ENCODE peak calls at places on chromosomes 2 and 18, in nine cellular contexts. G, V, Z, X, A, J, P, O and D are unnamed samples.

GRCh38 chr2:230614913-230615332 is 97.7 kb upstream of the CAB39 start:
- DNase-seq in G (peak; percentile 68), V (peak; percentile 89), Z (no peak), X (no peak), A (no peak), J (no peak), P (no peak), O (peak; percentile 46), D (no peak)

GRCh38 chr2:172395503-172395902 is 31.9 kb upstream of the ITGA6 start:
- DNase-seq in G (no peak), V (no peak), Z (no peak), X (no peak), A (no peak), J (peak; percentile 44), P (peak; percentile 59), O (no peak), D (no peak)

GRCh38 chr2:146214394-146214929 is 1630.4 kb upstream of the ACVR2A start:
- DNase-seq in G (no peak), V (no peak), Z (no peak), X (no peak), A (no peak), J (no peak), P (no peak), O (no peak), D (no peak)

GRCh38 chr2:26726229-26726628 is 33.7 kb downstream of the KCNK3 start:
- DNase-seq in G (no peak), V (no peak), Z (no peak), X (no peak), A (no peak), J (no peak), P (no peak), O (no peak), D (no peak)

GRCh38 chr2:152588911-152589310 is 128.3 kb downstream of the PRPF40A start:
- DNase-seq in G (no peak), V (no peak), Z (no peak), X (no peak), A (no peak), J (no peak), P (no peak), O (no peak), D (no peak)

GRCh38 chr2:57698935-57699449 is 347.6 kb upstream of the VRK2 start:
- DNase-seq in G (no peak), V (no peak), Z (no peak), X (no peak), A (no peak), J (no peak), P (no peak), O (no peak), D (no peak)

GRCh38 chr18:6627621-6628020 is 101.9 kb upstream of the ARHGAP28 start:
- DNase-seq in G (no peak), V (no peak), Z (no peak), X (no peak), A (no peak), J (no peak), P (peak; percentile 3), O (no peak), D (peak; percentile 9)

GRCh38 chr2:229794636-229795035 is 80.3 kb upstream of the DNER start:
- DNase-seq in G (no peak), V (no peak), Z (no peak), X (no peak), A (no peak), J (no peak), P (no peak), O (no peak), D (no peak)

GRCh38 chr2:72859831-72860262 is 27.4 kb upstream of the SPR start:
- DNase-seq in G (peak; percentile 28), V (no peak), Z (peak; percentile 44), X (peak; percentile 65), A (peak; percentile 16), J (peak; percentile 69), P (peak; percentile 75), O (no peak), D (peak; percentile 62)

GRCh38 chr18:22046473-22046872 is 122.9 kb upstream of the GATA6 start:
- DNase-seq in G (no peak), V (no peak), Z (no peak), X (no peak), A (no peak), J (no peak), P (no peak), O (no peak), D (no peak)

GRCh38 chr2:49940616-49941015 is 786.3 kb upstream of the FSHR start:
- DNase-seq in G (no peak), V (no peak), Z (no peak), X (no peak), A (no peak), J (no peak), P (peak; percentile 3), O (no peak), D (no peak)